ENCODE peak calls at places on chromosomes 2 and 18, in ten cellular contexts. One of them, this sample, is unnamed.

GRCh38 chr2:68828887-68829708 is 42.1 kb downstream of the BMP10 start:
- DNase-seq in anterior cingulate cortex: peak
- DNase-seq in activated naive CD8-positive, alpha-beta T cell treated with anti-CD3 and anti-CD28 coated beads, Interleukin-2, amount 10 ng/mL, durations not matched to agents 7 days and 5 days: peak
- DNase-seq in ACHN: peak
- DNase-seq in T-helper 9 cell: peak
- DNase-seq in A549: peak
- DNase-seq in HFFc6: peak
- DNase-seq in lung: peak
- DNase-seq in GM10248: no peak
- DNase-seq in heart left ventricle: peak
- DNase-seq in this sample: peak

GRCh38 chr2:99216096-99216495 is 35.1 kb downstream of the MRPL30 start:
- DNase-seq in T-helper 9 cell: no peak
- DNase-seq in A549: no peak
- DNase-seq in lung: no peak
- DNase-seq in ACHN: no peak
- DNase-seq in activated naive CD8-positive, alpha-beta T cell treated with anti-CD3 and anti-CD28 coated beads, Interleukin-2, amount 10 ng/mL, durations not matched to agents 7 days and 5 days: no peak
- DNase-seq in HFFc6: no peak
- DNase-seq in GM10248: no peak
- DNase-seq in anterior cingulate cortex: no peak
- DNase-seq in heart left ventricle: no peak
- DNase-seq in this sample: no peak

GRCh38 chr18:79873449-79874110 is 75.8 kb downstream of the KCNG2 start:
- DNase-seq in activated naive CD8-positive, alpha-beta T cell treated with anti-CD3 and anti-CD28 coated beads, Interleukin-2, amount 10 ng/mL, durations not matched to agents 7 days and 5 days: peak
- DNase-seq in anterior cingulate cortex: no peak
- DNase-seq in A549: no peak
- DNase-seq in T-helper 9 cell: no peak
- DNase-seq in lung: no peak
- DNase-seq in GM10248: no peak
- DNase-seq in HFFc6: no peak
- DNase-seq in ACHN: no peak
- DNase-seq in heart left ventricle: no peak
- DNase-seq in this sample: peak

GRCh38 chr18:71707400-71707799 is 836.7 kb downstream of the CBLN2 start:
- DNase-seq in lung: no peak
- DNase-seq in heart left ventricle: no peak
- DNase-seq in HFFc6: no peak
- DNase-seq in ACHN: no peak
- DNase-seq in activated naive CD8-positive, alpha-beta T cell treated with anti-CD3 and anti-CD28 coated beads, Interleukin-2, amount 10 ng/mL, durations not matched to agents 7 days and 5 days: no peak
- DNase-seq in anterior cingulate cortex: no peak
- DNase-seq in A549: no peak
- DNase-seq in T-helper 9 cell: no peak
- DNase-seq in GM10248: no peak
- DNase-seq in this sample: no peak

GRCh38 chr2:235901243-235901642 is 266.9 kb downstream of the GBX2 start:
- DNase-seq in GM10248: no peak
- DNase-seq in ACHN: no peak
- DNase-seq in activated naive CD8-positive, alpha-beta T cell treated with anti-CD3 and anti-CD28 coated beads, Interleukin-2, amount 10 ng/mL, durations not matched to agents 7 days and 5 days: no peak
- DNase-seq in A549: no peak
- DNase-seq in lung: no peak
- DNase-seq in T-helper 9 cell: no peak
- DNase-seq in HFFc6: no peak
- DNase-seq in anterior cingulate cortex: no peak
- DNase-seq in heart left ventricle: no peak
- DNase-seq in this sample: no peak

GRCh38 chr18:31274915-31275314 is 43.0 kb upstream of the DSG1 start:
- DNase-seq in T-helper 9 cell: no peak
- DNase-seq in HFFc6: no peak
- DNase-seq in lung: peak
- DNase-seq in ACHN: no peak
- DNase-seq in heart left ventricle: peak
- DNase-seq in GM10248: no peak
- DNase-seq in anterior cingulate cortex: no peak
- DNase-seq in A549: peak
- DNase-seq in activated naive CD8-positive, alpha-beta T cell treated with anti-CD3 and anti-CD28 coated beads, Interleukin-2, amount 10 ng/mL, durations not matched to agents 7 days and 5 days: no peak
- DNase-seq in this sample: no peak

GRCh38 chr18:489244-490023 is 11.1 kb downstream of the COLEC12 start:
- DNase-seq in lung: no peak
- DNase-seq in GM10248: no peak
- DNase-seq in T-helper 9 cell: no peak
- DNase-seq in HFFc6: peak
- DNase-seq in A549: no peak
- DNase-seq in heart left ventricle: no peak
- DNase-seq in activated naive CD8-positive, alpha-beta T cell treated with anti-CD3 and anti-CD28 coated beads, Interleukin-2, amount 10 ng/mL, durations not matched to agents 7 days and 5 days: no peak
- DNase-seq in anterior cingulate cortex: no peak
- DNase-seq in ACHN: peak
- DNase-seq in this sample: peak

GRCh38 chr2:85096616-85097015 is 36.6 kb upstream of the TCF7L1 start:
- DNase-seq in heart left ventricle: no peak
- DNase-seq in activated naive CD8-positive, alpha-beta T cell treated with anti-CD3 and anti-CD28 coated beads, Interleukin-2, amount 10 ng/mL, durations not matched to agents 7 days and 5 days: no peak
- DNase-seq in anterior cingulate cortex: no peak
- DNase-seq in lung: no peak
- DNase-seq in ACHN: no peak
- DNase-seq in T-helper 9 cell: no peak
- DNase-seq in GM10248: no peak
- DNase-seq in HFFc6: no peak
- DNase-seq in A549: no peak
- DNase-seq in this sample: no peak

GRCh38 chr2:35787302-35788031 is 568.1 kb upstream of the CRIM1 start:
- DNase-seq in A549: no peak
- DNase-seq in lung: no peak
- DNase-seq in ACHN: no peak
- DNase-seq in T-helper 9 cell: no peak
- DNase-seq in HFFc6: no peak
- DNase-seq in anterior cingulate cortex: no peak
- DNase-seq in heart left ventricle: no peak
- DNase-seq in GM10248: no peak
- DNase-seq in activated naive CD8-positive, alpha-beta T cell treated with anti-CD3 and anti-CD28 coated beads, Interleukin-2, amount 10 ng/mL, durations not matched to agents 7 days and 5 days: no peak
- DNase-seq in this sample: no peak

GRCh38 chr2:133906926-133907325 is 338.7 kb upstream of the NCKAP5 start:
- DNase-seq in heart left ventricle: no peak
- DNase-seq in HFFc6: no peak
- DNase-seq in anterior cingulate cortex: no peak
- DNase-seq in activated naive CD8-positive, alpha-beta T cell treated with anti-CD3 and anti-CD28 coated beads, Interleukin-2, amount 10 ng/mL, durations not matched to agents 7 days and 5 days: no peak
- DNase-seq in A549: no peak
- DNase-seq in ACHN: no peak
- DNase-seq in T-helper 9 cell: no peak
- DNase-seq in GM10248: no peak
- DNase-seq in lung: no peak
- DNase-seq in this sample: no peak

GRCh38 chr18:67517224-67517765 is 775 bp upstream of the DSEL start:
- DNase-seq in heart left ventricle: peak
- DNase-seq in A549: no peak
- DNase-seq in HFFc6: no peak
- DNase-seq in GM10248: no peak
- DNase-seq in ACHN: no peak
- DNase-seq in anterior cingulate cortex: peak
- DNase-seq in activated naive CD8-positive, alpha-beta T cell treated with anti-CD3 and anti-CD28 coated beads, Interleukin-2, amount 10 ng/mL, durations not matched to agents 7 days and 5 days: no peak
- DNase-seq in lung: no peak
- DNase-seq in T-helper 9 cell: peak
- DNase-seq in this sample: no peak

GRCh38 chr2:222313816-222314215 is 15.0 kb upstream of the PAX3 start:
- DNase-seq in anterior cingulate cortex: no peak
- DNase-seq in HFFc6: no peak
- DNase-seq in T-helper 9 cell: no peak
- DNase-seq in lung: no peak
- DNase-seq in GM10248: no peak
- DNase-seq in A549: no peak
- DNase-seq in heart left ventricle: no peak
- DNase-seq in activated naive CD8-positive, alpha-beta T cell treated with anti-CD3 and anti-CD28 coated beads, Interleukin-2, amount 10 ng/mL, durations not matched to agents 7 days and 5 days: no peak
- DNase-seq in ACHN: no peak
- DNase-seq in this sample: no peak

GRCh38 chr2:228541794-228542193 is 360.3 kb upstream of the SPHKAP start:
- DNase-seq in HFFc6: peak
- DNase-seq in lung: no peak
- DNase-seq in activated naive CD8-positive, alpha-beta T cell treated with anti-CD3 and anti-CD28 coated beads, Interleukin-2, amount 10 ng/mL, durations not matched to agents 7 days and 5 days: no peak
- DNase-seq in ACHN: no peak
- DNase-seq in anterior cingulate cortex: no peak
- DNase-seq in heart left ventricle: no peak
- DNase-seq in T-helper 9 cell: no peak
- DNase-seq in GM10248: no peak
- DNase-seq in A549: no peak
- DNase-seq in this sample: peak

GRCh38 chr2:75074228-75074627 is 115.8 kb downstream of the POLE4 start:
- DNase-seq in HFFc6: no peak
- DNase-seq in lung: no peak
- DNase-seq in ACHN: no peak
- DNase-seq in anterior cingulate cortex: no peak
- DNase-seq in GM10248: no peak
- DNase-seq in T-helper 9 cell: no peak
- DNase-seq in A549: no peak
- DNase-seq in heart left ventricle: no peak
- DNase-seq in activated naive CD8-positive, alpha-beta T cell treated with anti-CD3 and anti-CD28 coated beads, Interleukin-2, amount 10 ng/mL, durations not matched to agents 7 days and 5 days: no peak
- DNase-seq in this sample: no peak

This sample was measured in fibroblast of the aortic adventitia.